ENCODE peak calls at places on chromosomes 11 and 22, in four cellular contexts. P, Z, A and Y are unnamed samples.

GRCh38 chr11:81237139-81237538 is 1496.5 kb downstream of the FAM181B start:
- DNase-seq in P (peak), Z (no peak), A (no peak), Y (no peak)

GRCh38 chr11:34063061-34063795 is 11.7 kb downstream of the CAPRIN1 start:
- DNase-seq in A (no peak), P (no peak), Z (no peak), Y (no peak)

GRCh38 chr22:49976439-49977175 is 16.0 kb downstream of the PIM3 start:
- DNase-seq in A (peak), P (no peak), Z (peak), Y (no peak)

GRCh38 chr11:23856654-23857053 is 640.2 kb upstream of the LUZP2 start:
- DNase-seq in A (no peak), Z (no peak), P (no peak), Y (no peak)

GRCh38 chr22:43126506-43127165 is 16.1 kb downstream of the BIK start:
- DNase-seq in Z (peak), A (no peak), P (no peak), Y (no peak)

GRCh38 chr11:6544921-6545850 is 48.1 kb downstream of the DNHD1 start:
- DNase-seq in P (no peak), A (no peak), Z (no peak), Y (no peak)

GRCh38 chr11:61903845-61904244 is 12.5 kb upstream of the FADS3 start:
- DNase-seq in Z (no peak), P (no peak), A (no peak), Y (no peak)

GRCh38 chr22:45328822-45329535 is 19.2 kb downstream of the FAM118A start:
- DNase-seq in A (no peak), P (no peak), Z (no peak), Y (no peak)

GRCh38 chr11:110071197-110071596 is 22.0 kb upstream of the ZC3H12C start:
- DNase-seq in P (no peak), A (no peak), Z (no peak), Y (no peak)

GRCh38 chr11:9249252-9249651 is 15.9 kb downstream of the DENND5A start:
- DNase-seq in P (no peak), A (no peak), Z (no peak), Y (no peak)

GRCh38 chr11:43955381-43956118 is 13.1 kb downstream of the C11orf96 start:
- DNase-seq in Z (no peak), P (no peak), A (no peak), Y (no peak)

GRCh38 chr22:49999063-49999900 is 13.3 kb downstream of the IL17REL start:
- DNase-seq in P (no peak), A (no peak), Z (peak), Y (peak)

GRCh38 chr11:74783241-74783871 is 34.7 kb downstream of the RNF169 start:
- DNase-seq in P (peak), Z (no peak), A (peak), Y (peak)

GRCh38 chr11:101880208-101880607 is 34.6 kb upstream of the CEP126 start:
- DNase-seq in P (no peak), Z (no peak), A (no peak), Y (no peak)

GRCh38 chr11:58958500-58958899 is 19.2 kb downstream of the GLYATL1 start:
- DNase-seq in Z (peak), P (peak), A (peak), Y (peak)

GRCh38 chr11:131172011-131172410 is 198.4 kb upstream of the NTM start:
- DNase-seq in A (no peak), Z (no peak), P (no peak), Y (no peak)

GRCh38 chr22:38203090-38203810 is 1.5 kb downstream of the MAFF start:
- DNase-seq in A (no peak), P (no peak), Z (peak), Y (no peak)

GRCh38 chr11:78350646-78351165 is 66.9 kb downstream of the GAB2 start:
- DNase-seq in Z (no peak), P (peak), A (peak), Y (no peak)

GRCh38 chr11:112719736-112720525 is 241.3 kb upstream of the NCAM1 start:
- DNase-seq in P (no peak), A (no peak), Z (no peak), Y (no peak)

GRCh38 chr11:125903753-125904659 is at the start of gene DDX25:
- DNase-seq in P (no peak), A (no peak), Z (no peak), Y (no peak)

GRCh38 chr11:26028294-26028954 is 303.5 kb upstream of the ANO3 start:
- DNase-seq in A (no peak), Z (no peak), P (no peak), Y (no peak)

GRCh38 chr22:47779474-47779873 is 1017.0 kb downstream of the TBC1D22A start:
- DNase-seq in A (no peak), P (no peak), Z (peak), Y (no peak)

GRCh38 chr11:111976614-111977140 is 39.5 kb downstream of the DIXDC1 start:
- DNase-seq in A (no peak), P (no peak), Z (no peak), Y (peak)

GRCh38 chr11:10205928-10206327 is 88.1 kb downstream of the SBF2 start:
- DNase-seq in A (no peak), Z (no peak), P (no peak), Y (no peak)

GRCh38 chr11:13924801-13925327 is 37.7 kb upstream of the SPON1 start:
- DNase-seq in P (peak), Z (no peak), A (no peak), Y (no peak)

GRCh38 chr11:105490333-105490732 is 119.5 kb upstream of the GRIA4 start:
- DNase-seq in P (no peak), A (no peak), Z (no peak), Y (no peak)

GRCh38 chr11:46551261-46551660 is 42.6 kb downstream of the AMBRA1 start:
- DNase-seq in P (no peak), Z (no peak), A (no peak), Y (no peak)

GRCh38 chr22:37275134-37275533 is 7.2 kb upstream of the CYTH4 start:
- DNase-seq in A (no peak), Z (no peak), P (no peak), Y (no peak)

GRCh38 chr11:74462631-74463030 is 4.7 kb downstream of the KCNE3 start:
- DNase-seq in A (no peak), Z (no peak), P (peak), Y (no peak)

GRCh38 chr11:19691815-19692214 is 20.8 kb upstream of the NAV2 start:
- DNase-seq in A (no peak), P (no peak), Z (no peak), Y (no peak)

GRCh38 chr22:29877620-29878019 is 5.4 kb upstream of the MTMR3 start:
- DNase-seq in Z (no peak), P (no peak), A (no peak), Y (no peak)

DNA sequence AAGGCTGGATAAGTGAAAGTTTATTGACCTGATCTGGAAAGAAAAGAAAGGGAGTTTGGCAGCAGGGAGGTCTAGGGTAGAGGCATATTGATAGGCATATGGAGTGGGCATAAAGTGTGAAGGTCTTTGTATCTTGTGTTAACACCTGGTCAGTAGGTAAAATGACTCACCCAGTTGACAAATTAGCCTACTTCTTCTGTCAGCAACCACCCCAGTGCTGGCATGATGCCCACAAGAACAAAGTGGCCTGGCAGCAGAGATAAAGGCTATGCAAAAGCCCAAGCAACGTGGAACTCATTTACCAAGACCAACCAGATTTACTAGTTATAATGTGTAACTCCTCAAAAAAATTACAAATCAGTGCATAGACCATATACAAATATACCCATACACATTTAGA is 4.9 kb downstream of the OR10A3 start:
- DNase-seq in P (no peak), A (no peak), Z (no peak), Y (no peak)
- TF ChIP-seq SPI1 in P (no peak), A (no peak), Z (no peak), Y (no peak)

DNA sequence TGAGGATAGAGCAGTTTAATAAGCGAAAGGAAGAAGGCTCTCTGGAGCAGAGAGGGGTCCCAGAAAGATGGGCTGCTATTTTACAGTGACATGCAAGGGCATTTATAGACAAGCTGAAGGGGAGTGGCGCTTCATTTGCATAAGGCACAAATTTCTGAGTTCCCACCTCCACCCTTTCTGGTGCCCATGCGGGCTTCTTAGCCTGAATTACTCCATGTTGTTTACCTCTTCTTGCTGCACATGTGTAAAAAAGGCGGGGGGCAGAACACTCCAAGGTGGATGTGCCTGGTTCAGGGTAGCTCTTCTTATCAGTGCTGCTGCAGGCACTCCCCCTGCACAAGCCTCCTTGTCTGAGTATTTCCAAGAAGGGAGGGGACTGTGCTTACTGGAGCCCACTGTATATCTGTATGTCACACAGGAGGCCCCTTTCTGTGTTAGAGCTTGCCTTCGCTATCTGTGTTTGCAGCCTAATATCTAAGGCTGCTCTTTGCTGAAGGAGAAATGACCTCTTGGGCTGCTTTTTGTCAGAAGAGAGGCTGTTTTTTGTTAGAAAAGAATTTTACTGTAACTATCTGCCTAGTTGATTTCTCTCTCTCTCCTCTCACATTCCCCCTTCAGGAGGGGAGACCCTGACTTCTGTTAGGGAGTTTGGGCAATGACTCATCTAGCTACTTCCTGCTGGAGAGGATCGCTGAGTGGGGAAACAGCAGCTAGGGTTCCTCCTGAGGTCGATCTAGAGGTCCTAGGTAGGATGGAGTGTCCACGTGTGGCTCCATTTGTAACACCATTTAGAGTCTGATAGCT is 1057.0 kb upstream of the CNTN5 start:
- DNase-seq in P (no peak), Z (peak), A (no peak), Y (no peak)
- TF ChIP-seq SPI1 in P (no peak), Z (peak), A (no peak), Y (no peak)

GRCh38 chr22:27171212-27171611 is 513.8 kb downstream of the MIAT start:
- DNase-seq in Z (no peak), P (no peak), A (no peak), Y (no peak)

GRCh38 chr22:27174970-27175369 is 517.6 kb downstream of the MIAT start:
- DNase-seq in P (no peak), A (no peak), Z (no peak), Y (no peak)

GRCh38 chr22:27173530-27173929 is 516.1 kb downstream of the MIAT start:
- DNase-seq in Z (no peak), P (no peak), A (no peak), Y (no peak)

GRCh38 chr22:27168681-27169080 is 511.3 kb downstream of the MIAT start:
- DNase-seq in Z (no peak), P (no peak), A (no peak), Y (no peak)

GRCh38 chr22:27170491-27170890 is 513.1 kb downstream of the MIAT start:
- DNase-seq in A (no peak), P (no peak), Z (no peak), Y (no peak)
- TF ChIP-seq SPI1 in A (no peak), P (no peak), Z (no peak), Y (no peak)

GRCh38 chr22:41479671-41480396 is 10.9 kb downstream of the ACO2 start:
- DNase-seq in P (no peak), A (no peak), Z (no peak), Y (no peak)
- TF ChIP-seq SPI1 in P (no peak), A (no peak), Z (no peak), Y (no peak)

GRCh38 chr11:69040581-69041260 is 8.0 kb upstream of the TPCN2 start:
- DNase-seq in Z (no peak), A (no peak), P (no peak), Y (no peak)
- TF ChIP-seq SPI1 in Z (no peak), A (no peak), P (no peak), Y (no peak)

GRCh38 chr22:26072611-26073010 is 96.7 kb upstream of the SEZ6L start:
- DNase-seq in A (no peak), P (no peak), Z (no peak), Y (no peak)
- TF ChIP-seq SPI1 in A (no peak), P (no peak), Z (no peak), Y (no peak)

DNA sequence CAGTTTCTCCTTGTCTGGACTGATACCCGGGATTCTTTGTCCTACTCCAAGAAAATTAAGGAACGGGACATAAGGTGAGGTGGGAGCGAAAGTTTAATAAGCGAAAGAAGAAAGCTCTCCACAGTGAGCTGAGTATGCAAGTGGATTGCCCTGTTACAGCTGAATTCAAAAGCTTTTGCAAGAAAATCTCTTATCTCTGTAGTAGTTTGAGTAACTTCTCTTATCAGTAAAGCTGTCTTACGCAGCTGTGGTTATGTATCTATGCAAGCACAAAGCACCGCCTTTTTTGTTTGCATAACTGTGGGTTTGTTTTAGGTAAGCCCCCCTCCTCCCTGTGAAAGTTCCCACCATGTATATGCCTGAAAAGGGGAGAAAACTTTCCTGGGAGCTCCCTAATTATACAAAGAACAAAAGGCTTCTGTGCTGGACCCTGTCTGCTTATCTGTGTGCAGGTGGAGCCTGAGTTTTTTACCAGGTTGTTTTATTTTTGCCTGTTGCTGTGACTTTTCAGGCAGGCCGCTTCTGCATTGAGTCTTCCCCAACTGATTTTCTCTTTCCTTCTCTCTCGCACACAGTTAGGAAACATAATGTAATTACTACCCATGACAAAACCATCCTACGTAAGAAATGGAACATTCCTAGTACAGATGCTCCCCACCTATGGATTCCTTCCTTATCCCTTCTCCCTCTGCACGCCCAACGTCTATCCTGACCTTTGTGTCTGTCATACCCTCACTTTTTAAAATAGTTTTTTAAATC is 826 bp upstream of the PLAAT5 start:
- DNase-seq in Z (no peak), P (peak), A (no peak), Y (no peak)
- TF ChIP-seq SPI1 in Z (no peak), P (no peak), A (no peak), Y (no peak)

GRCh38 chr22:32926600-32926999 is 125.1 kb downstream of the TIMP3 start:
- DNase-seq in Z (peak), A (no peak), P (no peak), Y (no peak)
- TF ChIP-seq SPI1 in Z (no peak), A (no peak), P (no peak), Y (no peak)

GRCh38 chr22:19990609-19991394 is 25.8 kb downstream of the ARVCF start:
- DNase-seq in A (no peak), P (no peak), Z (no peak), Y (no peak)

GRCh38 chr22:19992921-19993355 is 23.7 kb downstream of the ARVCF start:
- DNase-seq in A (no peak), P (no peak), Z (no peak), Y (no peak)

GRCh38 chr22:19991395-19991644 is 25.3 kb downstream of the ARVCF start:
- DNase-seq in A (no peak), P (no peak), Z (no peak), Y (no peak)

GRCh38 chr22:19992481-19992911 is 24.1 kb downstream of the ARVCF start:
- DNase-seq in A (no peak), Z (no peak), P (no peak), Y (no peak)

DNA sequence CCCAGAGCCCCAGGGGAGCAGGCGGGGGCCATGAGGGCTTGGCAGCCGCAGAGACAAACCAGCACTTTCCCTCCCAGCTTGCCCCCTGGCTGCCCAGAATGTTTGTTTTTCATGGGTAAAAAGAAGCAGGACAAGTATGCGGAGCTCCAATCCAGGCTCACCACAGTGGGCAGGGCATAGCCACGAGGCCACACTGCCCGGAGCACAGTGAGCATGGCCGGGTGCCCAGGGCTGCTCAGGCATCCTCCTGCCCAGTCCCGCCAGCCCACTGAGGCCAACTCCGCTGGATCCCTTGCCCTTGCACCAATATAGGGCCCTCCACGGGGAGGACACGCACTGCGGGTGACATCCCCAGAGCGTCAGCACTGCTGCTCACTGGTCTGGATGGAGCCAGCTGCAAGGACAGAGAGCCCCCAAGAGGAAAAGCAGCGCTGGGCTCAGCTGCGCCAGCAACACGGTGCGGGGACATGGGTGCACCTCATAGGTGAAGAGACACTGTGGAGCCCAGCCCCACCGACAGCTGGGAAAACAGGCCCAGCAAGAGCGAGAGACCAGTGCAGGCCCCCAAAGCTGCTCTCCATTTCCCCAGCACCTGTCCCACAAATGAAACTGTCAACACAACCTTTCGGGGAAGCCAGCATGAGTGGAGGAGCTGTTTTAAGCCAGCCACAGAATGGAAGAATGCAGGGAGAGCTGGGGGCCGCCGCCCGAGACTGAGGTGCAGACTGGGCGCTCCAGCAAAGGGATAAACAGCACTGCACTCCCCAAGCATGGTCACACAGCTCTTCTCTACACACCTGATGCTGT is 24.8 kb downstream of the ARVCF start:
- DNase-seq in P (no peak), A (no peak), Z (no peak), Y (no peak)
- TF ChIP-seq SPI1 in P (no peak), A (no peak), Z (no peak), Y (no peak)